ENCODE peak calls at places on chromosomes 1 and 21, in six cellular contexts. J, D, A, F, S and R are unnamed samples.

GRCh38 chr1:55536466-55536865 is 321.3 kb upstream of the USP24 start:
- DNase-seq in J (no peak), D (no peak), A (no peak), F (no peak), S (no peak), R (no peak)

GRCh38 chr1:207807395-207808321 is 55.8 kb downstream of the CD46 start:
- DNase-seq in J (no peak), D (no peak), A (no peak), F (no peak), S (no peak), R (no peak)

GRCh38 chr1:37282763-37283162 is 191.6 kb upstream of the ZC3H12A start:
- DNase-seq in J (no peak), D (no peak), A (no peak), F (no peak), S (no peak), R (no peak)

GRCh38 chr1:28889357-28889756 is 25.0 kb upstream of the EPB41 start:
- DNase-seq in J (no peak), D (no peak), A (no peak), F (no peak), S (no peak), R (no peak)

GRCh38 chr1:83857108-83857507 is 141.8 kb downstream of the TTLL7 start:
- DNase-seq in J (peak), D (peak), A (peak), F (peak), S (no peak), R (no peak)

GRCh38 chr1:21472861-21473260 is 32.9 kb downstream of the NBPF3 start:
- DNase-seq in J (no peak), D (no peak), A (no peak), F (no peak), S (no peak), R (no peak)

GRCh38 chr1:28421744-28422143 is 52.2 kb downstream of the PHACTR4 start:
- DNase-seq in J (no peak), D (no peak), A (no peak), F (no peak), S (no peak), R (no peak)

GRCh38 chr1:28811766-28812668 is at the start of gene OPRD1:
- DNase-seq in J (peak), D (no peak), A (no peak), F (no peak), S (no peak), R (no peak)

GRCh38 chr1:30700528-30701265 is 22.7 kb downstream of the MATN1 start:
- DNase-seq in J (peak), D (peak), A (peak), F (no peak), S (no peak), R (no peak)

GRCh38 chr1:160116277-160117147 is 953 bp downstream of the ATP1A2 start:
- DNase-seq in J (no peak), D (peak), A (peak), F (no peak), S (no peak), R (no peak)

GRCh38 chr1:218705911-218706893 is 361.1 kb downstream of the TGFB2 start:
- DNase-seq in J (no peak), D (peak), A (peak), F (no peak), S (no peak), R (no peak)

GRCh38 chr1:234933475-234933874 is 195.2 kb downstream of the TOMM20 start:
- DNase-seq in J (no peak), D (peak), A (peak), F (no peak), S (no peak), R (no peak)

GRCh38 chr1:47477595-47478080 is 39.8 kb downstream of the FOXD2 start:
- DNase-seq in J (no peak), D (no peak), A (no peak), F (no peak), S (no peak), R (no peak)

GRCh38 chr21:43299441-43300277 is 127.3 kb downstream of the SIK1 start:
- DNase-seq in J (no peak), D (no peak), A (no peak), F (no peak), S (no peak), R (no peak)

GRCh38 chr1:220962031-220962751 is 82.9 kb downstream of the HLX start:
- DNase-seq in J (no peak), D (peak), A (peak), F (no peak), S (no peak), R (no peak)

GRCh38 chr1:6962956-6963915 is 178.0 kb downstream of the CAMTA1 start:
- DNase-seq in J (no peak), D (no peak), A (peak), F (peak), S (peak), R (peak)

GRCh38 chr1:179169616-179170467 is 59.6 kb downstream of the ABL2 start:
- DNase-seq in J (no peak), D (peak), A (peak), F (no peak), S (no peak), R (no peak)

GRCh38 chr1:13901041-13901440 is 201.1 kb downstream of the PRDM2 start:
- DNase-seq in J (no peak), D (no peak), A (no peak), F (peak), S (no peak), R (no peak)